ENCODE peak calls at places on chromosomes 6 and 20, in four cellular contexts. P is nephron progenitor cell, G is sigmoid colon, B is putamen. M is an unnamed sample.

GRCh38 chr6:31657406-31658157 is 1.9 kb downstream of the APOM start:
- DNase-seq in P (no peak), G (no peak), B (no peak), M (no peak)

GRCh38 chr6:78810698-78811097 is 56.7 kb upstream of the IRAK1BP1 start:
- DNase-seq in P (no peak), G (no peak), B (no peak), M (no peak)

GRCh38 chr20:24877652-24878051 is 71.4 kb upstream of the CST7 start:
- DNase-seq in P (no peak), G (no peak), B (no peak), M (no peak)

GRCh38 chr20:53331151-53331973 is 262.3 kb downstream of the ZNF217 start:
- DNase-seq in P (no peak), G (no peak), B (no peak), M (no peak)

GRCh38 chr20:37931153-37931922 is 28.4 kb downstream of the VSTM2L start:
- DNase-seq in P (no peak), G (no peak), B (no peak), M (no peak)

GRCh38 chr6:142357879-142358278 is 56.1 kb downstream of the ADGRG6 start:
- DNase-seq in P (no peak), G (no peak), B (no peak), M (no peak)

GRCh38 chr20:21202284-21202683 is 76.4 kb downstream of the KIZ start:
- DNase-seq in P (no peak), G (no peak), B (no peak), M (no peak)

GRCh38 chr20:5918856-5919633 is 31.3 kb downstream of the TRMT6 start:
- DNase-seq in P (no peak), G (no peak), B (no peak), M (no peak)

GRCh38 chr20:53030061-53030460 is 57.9 kb downstream of the TSHZ2 start:
- DNase-seq in P (no peak), G (no peak), B (no peak), M (no peak)

GRCh38 chr6:99614430-99615161 is 8.0 kb downstream of the PRDM13 start:
- DNase-seq in P (peak), G (no peak), B (no peak), M (no peak)

GRCh38 chr6:19759117-19759880 is 77.9 kb upstream of the ID4 start:
- DNase-seq in P (no peak), G (no peak), B (no peak), M (no peak)

GRCh38 chr20:20820780-20821495 is 108.5 kb upstream of the RALGAPA2 start:
- DNase-seq in P (no peak), G (no peak), B (no peak), M (peak)

GRCh38 chr6:147347882-147348214 is 143.6 kb downstream of the STXBP5 start:
- DNase-seq in P (no peak), G (no peak), B (no peak), M (no peak)

GRCh38 chr6:31493875-31494694 is 3.9 kb upstream of the MICB start:
- DNase-seq in P (peak), G (peak), B (peak), M (peak)

GRCh38 chr6:50147371-50147770 is 97.6 kb upstream of the DEFB112 start:
- DNase-seq in P (no peak), G (no peak), B (no peak), M (no peak)

GRCh38 chr6:170247178-170247701 is 43.6 kb downstream of the DLL1 start:
- DNase-seq in P (no peak), G (no peak), B (no peak), M (no peak)

GRCh38 chr20:49741940-49742339 is 28.3 kb upstream of the B4GALT5 start:
- DNase-seq in P (no peak), G (no peak), B (peak), M (no peak)

GRCh38 chr6:125752773-125753172 is 3.3 kb downstream of the HEY2 start:
- DNase-seq in P (no peak), G (no peak), B (no peak), M (no peak)

GRCh38 chr20:47576516-47577033 is 74.9 kb downstream of the NCOA3 start:
- DNase-seq in P (peak), G (peak), B (peak), M (peak)

GRCh38 chr6:109687271-109687721 is 3.7 kb downstream of the AK9 start:
- DNase-seq in P (no peak), G (no peak), B (no peak), M (no peak)

GRCh38 chr6:76684881-76685280 is 612.4 kb upstream of the IMPG1 start:
- DNase-seq in P (no peak), G (no peak), B (no peak), M (peak)

GRCh38 chr6:55993418-55993817 is 118.0 kb upstream of the BMP5 start:
- DNase-seq in P (no peak), G (no peak), B (no peak), M (no peak)

GRCh38 chr6:110404602-110405001 is 10.8 kb downstream of the DDO start:
- DNase-seq in P (no peak), G (no peak), B (no peak), M (no peak)

GRCh38 chr6:106324726-106325335 is 729 bp downstream of the ATG5 start:
- DNase-seq in P (no peak), G (no peak), B (no peak), M (no peak)

GRCh38 chr6:157764346-157765068 is 58.5 kb upstream of the SNX9 start:
- DNase-seq in P (peak), G (peak), B (peak), M (peak)

GRCh38 chr6:16058188-16058780 is 70.6 kb upstream of the MYLIP start:
- DNase-seq in P (peak), G (no peak), B (no peak), M (no peak)

GRCh38 chr6:76466286-76466685 is 393.8 kb upstream of the IMPG1 start:
- DNase-seq in P (no peak), G (no peak), B (no peak), M (no peak)

M was measured in Ammon's horn.